ENCODE peak calls at places on chromosomes 11 and 22, in five cellular contexts. S is neuronal stem cell, V is sigmoid colon, X is aorta, J is lower lobe of right lung. D is an unnamed sample.

GRCh38 chr11:73267921-73268540 is 4.1 kb upstream of the P2RY6 start:
- DNase-seq in S (no peak), V (peak; percentile 45), X (peak; percentile 63), J (no peak), D (no peak)

GRCh38 chr22:44348963-44349950 is 36.5 kb upstream of the SHISAL1 start:
- DNase-seq in S (no peak), V (no peak), X (no peak), J (no peak), D (peak; percentile 78)

GRCh38 chr11:84812351-84813083 is 814.6 kb downstream of the DLG2 start:
- DNase-seq in S (no peak), V (no peak), X (no peak), J (no peak), D (no peak)

GRCh38 chr11:116193321-116194114 is 579.3 kb downstream of the BUD13 start:
- DNase-seq in S (peak; percentile 51), V (peak; percentile 68), X (no peak), J (peak; percentile 86), D (no peak)

GRCh38 chr11:121555172-121555571 is 102.4 kb upstream of the SORL1-AS1 start:
- DNase-seq in S (no peak), V (no peak), X (no peak), J (no peak), D (no peak)

GRCh38 chr22:21709688-21710087 is 25.9 kb downstream of the YPEL1 start:
- DNase-seq in S (no peak), V (no peak), X (no peak), J (no peak), D (no peak)

GRCh38 chr11:70210051-70210501 is 7.0 kb downstream of the FADD start:
- DNase-seq in S (no peak), V (no peak), X (no peak), J (no peak), D (peak; percentile 96)

GRCh38 chr22:44130076-44130711 is 50.5 kb upstream of the PARVG start:
- DNase-seq in S (no peak), V (peak; percentile 33), X (peak; percentile 50), J (no peak), D (no peak)

GRCh38 chr11:61828629-61829407 is 718 bp downstream of the FADS2 start:
- DNase-seq in S (peak; percentile 57), V (peak; percentile 74), X (peak; percentile 79), J (peak; percentile 62), D (peak; percentile 85)

GRCh38 chr11:12599408-12600143 is 74.6 kb upstream of the TEAD1 start:
- DNase-seq in S (peak; percentile 24), V (no peak), X (peak; percentile 81), J (peak; percentile 91), D (no peak)

GRCh38 chr22:17634696-17635095 is 3.9 kb upstream of the BCL2L13 start:
- DNase-seq in S (no peak), V (no peak), X (no peak), J (no peak), D (peak; percentile 54)

GRCh38 chr11:123481647-123482046 is 51.6 kb downstream of the GRAMD1B start:
- DNase-seq in S (no peak), V (no peak), X (no peak), J (no peak), D (no peak)

GRCh38 chr22:24144056-24144455 is 37.2 kb upstream of the SUSD2 start:
- DNase-seq in S (no peak), V (no peak), X (no peak), J (no peak), D (peak; percentile 22)
- H3K4me1 ChIP-seq in S (peaks cover 21% of the 10 kb centered on the region), V (peaks cover 87% of the 10 kb centered on the region), X (peaks cover 5% of the 10 kb centered on the region), J (peaks cover 81% of the 10 kb centered on the region), D (peaks cover 28% of the 10 kb centered on the region)

DNA sequence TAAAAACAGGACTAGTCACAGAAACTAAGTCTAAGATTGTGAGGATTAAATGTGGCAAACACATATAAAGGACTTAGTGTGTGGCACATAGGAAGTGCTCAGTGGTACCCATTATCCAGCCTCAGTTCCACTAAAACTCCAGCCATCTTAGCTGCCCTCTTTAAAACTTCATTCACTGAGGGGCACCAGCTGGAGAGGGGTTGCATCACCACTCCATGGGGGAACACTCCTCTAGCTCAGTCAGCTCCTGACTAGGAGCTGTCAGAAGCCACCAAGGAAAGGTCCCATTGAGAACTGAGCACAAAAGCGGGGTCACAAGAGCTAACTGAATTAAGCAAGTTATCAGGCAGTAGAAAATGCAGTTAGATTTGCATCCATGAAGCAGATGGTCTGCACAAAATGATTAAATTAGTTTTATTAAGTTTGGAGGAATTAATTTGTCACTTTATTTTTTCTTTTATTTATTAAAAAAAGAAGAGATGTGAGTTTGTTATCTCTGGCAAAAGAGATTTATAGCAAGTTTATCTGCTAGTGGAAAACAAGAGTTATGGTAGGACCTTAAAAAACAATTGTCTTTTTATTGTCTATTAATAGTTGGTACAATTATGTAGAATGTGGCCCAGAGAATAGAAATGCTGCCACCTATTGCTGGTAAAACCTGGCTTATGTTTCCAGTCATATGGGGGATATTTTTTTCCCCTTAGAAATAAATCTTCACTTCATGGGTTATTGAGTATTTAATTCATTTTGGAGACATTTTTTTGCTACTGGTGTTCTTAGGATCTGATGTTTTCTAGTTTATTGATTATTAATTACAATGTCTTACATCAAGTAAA is 95.7 kb downstream of the NAV2 start:
- DNase-seq in S (no peak), V (no peak), X (no peak), J (no peak), D (no peak)
- H3K4me1 ChIP-seq in S (peaks cover 12% of the 10 kb centered on the region), V (peaks cover 84% of the 10 kb centered on the region), X (peaks cover 8% of the 10 kb centered on the region), J (peaks cover 9% of the 10 kb centered on the region), D (no peaks in the 10 kb centered on the region)

GRCh38 chr11:102111787-102112653 is 1.8 kb downstream of the YAP1 start:
- DNase-seq in S (no peak), V (peak; percentile 73), X (no peak), J (no peak), D (peak; percentile 92)

GRCh38 chr11:102114032-102114431 is 3.8 kb downstream of the YAP1 start:
- DNase-seq in S (no peak), V (no peak), X (no peak), J (no peak), D (no peak)

GRCh38 chr11:102111011-102111786 is 952 bp downstream of the YAP1 start:
- DNase-seq in S (peak; percentile 85), V (peak; percentile 89), X (peak; percentile 92), J (peak; percentile 85), D (peak; percentile 94)

GRCh38 chr11:102110761-102111010 is 439 bp downstream of the YAP1 start:
- DNase-seq in S (peak; percentile 57), V (no peak), X (no peak), J (no peak), D (no peak)

GRCh38 chr11:102112654-102112926 is 2.3 kb downstream of the YAP1 start:
- DNase-seq in S (no peak), V (no peak), X (no peak), J (no peak), D (no peak)
- H3K4me1 ChIP-seq in S (peaks cover 25% of the 10 kb centered on the region), V (peaks cover 36% of the 10 kb centered on the region), X (peaks cover 3% of the 10 kb centered on the region), J (peaks cover 52% of the 10 kb centered on the region), D (peaks cover 48% of the 10 kb centered on the region)

GRCh38 chr22:22909605-22910271 is 22.1 kb downstream of the IGLL5 start:
- DNase-seq in S (no peak), V (no peak), X (peak; percentile 16), J (no peak), D (peak; percentile 62)

GRCh38 chr22:22908941-22909604 is 21.5 kb downstream of the IGLL5 start:
- DNase-seq in S (no peak), V (no peak), X (peak; percentile 14), J (no peak), D (peak; percentile 39)

GRCh38 chr22:22911327-22912134 is 23.9 kb downstream of the IGLL5 start:
- DNase-seq in S (no peak), V (no peak), X (no peak), J (no peak), D (peak; percentile 22)

GRCh38 chr22:22912135-22912408 is 24.5 kb downstream of the IGLL5 start:
- DNase-seq in S (no peak), V (no peak), X (no peak), J (no peak), D (no peak)

DNA sequence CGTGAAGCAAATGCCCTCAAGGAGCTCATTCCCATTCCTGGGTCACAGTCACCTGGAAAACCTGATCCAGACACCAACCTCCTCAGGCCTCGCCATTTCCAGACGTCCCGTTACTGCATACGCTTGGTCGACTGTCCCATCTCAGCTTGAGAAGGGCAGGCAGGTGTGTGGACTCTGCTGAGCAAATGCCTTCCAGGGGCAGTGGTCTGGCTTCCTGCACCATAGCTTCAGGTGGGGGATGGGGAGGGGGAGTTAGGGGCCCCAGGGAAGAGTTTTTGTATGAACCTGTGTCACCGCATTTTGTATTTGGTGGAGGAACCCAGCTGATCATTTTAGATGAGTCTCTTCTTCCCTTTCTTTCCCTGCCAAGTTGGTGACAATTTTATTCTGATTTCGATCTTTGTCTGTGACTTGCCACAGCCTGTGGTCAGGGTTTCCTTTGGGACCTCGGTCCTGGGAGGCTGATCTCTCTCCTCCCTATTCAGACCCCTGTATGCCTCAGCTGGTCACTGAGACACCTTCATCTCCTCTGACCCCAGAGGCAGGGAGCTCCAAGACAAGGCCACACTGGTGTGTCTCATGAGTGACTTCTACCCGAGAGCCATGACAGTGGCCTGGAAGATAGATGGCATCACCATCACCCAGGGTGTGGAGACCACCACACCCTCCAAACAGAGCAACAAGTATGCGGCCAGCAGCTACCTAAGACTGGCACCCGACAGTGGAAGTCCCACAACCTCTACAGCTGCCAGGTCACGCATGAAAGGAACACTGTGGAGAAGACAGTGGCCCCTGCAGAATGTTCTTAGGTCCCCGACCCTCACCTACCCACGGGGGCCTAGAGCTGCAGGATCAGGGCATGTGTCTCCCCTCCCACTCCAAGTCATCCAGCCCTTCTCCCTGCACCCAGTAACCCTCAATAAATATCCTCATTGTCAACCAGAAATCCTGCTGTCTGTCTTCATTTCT is 22.9 kb downstream of the IGLL5 start:
- DNase-seq in S (no peak), V (no peak), X (peak; percentile 43), J (no peak), D (peak; percentile 59)
- H3K4me1 ChIP-seq in S (no peaks in the 10 kb centered on the region), V (no peaks in the 10 kb centered on the region), X (no peaks in the 10 kb centered on the region), J (no peaks in the 10 kb centered on the region), D (no peaks in the 10 kb centered on the region)

GRCh38 chr22:32175751-32176644 is 16.9 kb upstream of the C22orf42 start:
- DNase-seq in S (peak; percentile 44), V (no peak), X (no peak), J (no peak), D (no peak)
- H3K4me1 ChIP-seq in S (peaks cover 9% of the 10 kb centered on the region), V (peaks cover 5% of the 10 kb centered on the region), X (no peaks in the 10 kb centered on the region), J (peaks cover 6% of the 10 kb centered on the region), D (no peaks in the 10 kb centered on the region)

DNA sequence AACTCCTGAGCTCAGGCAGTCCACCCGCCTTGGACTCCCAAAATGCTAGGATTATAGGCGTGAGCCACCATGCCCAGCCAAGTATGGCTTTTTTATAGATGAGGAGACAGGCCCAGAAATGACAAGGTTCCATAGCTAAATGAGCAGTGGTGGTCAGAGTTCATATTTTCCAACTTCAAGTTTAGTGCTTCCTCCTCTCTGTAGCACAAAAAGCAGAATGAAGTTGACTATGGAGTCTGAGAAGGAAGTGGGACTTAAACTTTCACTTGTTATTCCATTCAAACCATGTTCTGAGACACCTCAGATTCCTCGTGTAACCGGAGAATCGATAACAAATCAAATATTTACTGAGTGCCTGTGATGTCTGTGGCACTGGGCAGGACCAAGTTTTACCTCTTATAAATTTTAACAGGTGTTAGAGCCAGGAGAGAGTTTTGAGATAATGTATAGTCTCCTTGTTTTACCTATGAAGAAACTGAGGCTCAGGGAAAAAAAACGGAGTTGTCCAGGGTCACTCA is 3.0 kb downstream of the LIMK2 start:
- DNase-seq in S (no peak), V (no peak), X (no peak), J (no peak), D (no peak)
- H3K4me1 ChIP-seq in S (peaks cover 28% of the 10 kb centered on the region), V (peaks cover 19% of the 10 kb centered on the region), X (no peaks in the 10 kb centered on the region), J (peaks cover 75% of the 10 kb centered on the region), D (peaks cover 12% of the 10 kb centered on the region)